ENCODE peak calls at places on chromosome 20, in four cellular contexts. S is hepatocyte, H is cardiac fibroblast, F is PC-3. X is an unnamed sample.
A peak's percentile ranks its signal among the peaks of the same experiment; 100 is the strongest.

GRCh38 chr20:46057856-46058655 is 29.0 kb downstream of the SLC12A5 start:
- DNase-seq in F (no peak), S (peak; percentile 68), H (peak; percentile 50), X (no peak)

GRCh38 chr20:11993886-11994466 is 76.3 kb downstream of the BTBD3 start:
- DNase-seq in S (no peak), F (no peak), H (no peak), X (no peak)

GRCh38 chr20:44738779-44739477 is 6.7 kb upstream of the KCNK15 start:
- DNase-seq in H (peak; percentile 80), F (peak; percentile 80), S (peak; percentile 78), X (no peak)

GRCh38 chr20:2984956-2985661 is 58.3 kb upstream of the GNRH2 start:
- DNase-seq in F (peak; percentile 46), H (peak; percentile 39), S (peak; percentile 9), X (no peak)

GRCh38 chr20:1524004-1524403 is 32.8 kb upstream of the SIRPB2 start:
- DNase-seq in F (peak; percentile 43), H (no peak), S (no peak), X (no peak)

GRCh38 chr20:57313230-57313629 is 16.4 kb upstream of the SPO11 start:
- DNase-seq in S (no peak), H (no peak), F (no peak), X (no peak)

GRCh38 chr20:59182401-59183044 is 18.9 kb downstream of the ZNF831 start:
- DNase-seq in S (no peak), F (no peak), H (no peak), X (no peak)

GRCh38 chr20:46330831-46331371 is 22.6 kb upstream of the CDH22 start:
- DNase-seq in S (no peak), H (no peak), F (no peak), X (no peak)

GRCh38 chr20:41453006-41453950 is 86.7 kb upstream of the EMILIN3 start:
- DNase-seq in F (no peak), S (no peak), H (no peak), X (no peak)

GRCh38 chr20:6765469-6766058 is 1.9 kb upstream of the BMP2 start:
- DNase-seq in F (peak; percentile 72), H (peak; percentile 85), S (peak; percentile 49), X (no peak)

GRCh38 chr20:11992426-11992825 is 74.7 kb downstream of the BTBD3 start:
- DNase-seq in S (no peak), F (no peak), H (no peak), X (no peak)

GRCh38 chr20:35120012-35120701 is 27.0 kb downstream of the EDEM2 start:
- DNase-seq in H (peak; percentile 95), F (no peak), S (no peak), X (no peak)

GRCh38 chr20:32325706-32326506 is 32.2 kb upstream of the ASXL1 start:
- DNase-seq in F (peak; percentile 96), S (peak; percentile 74), H (peak; percentile 52), X (no peak)

GRCh38 chr20:45969712-45970634 is 2.0 kb downstream of the ZNF335 start:
- DNase-seq in S (peak; percentile 70), H (peak; percentile 78), F (peak; percentile 78), X (no peak)

GRCh38 chr20:62523473-62524203 is 47.8 kb upstream of the GATA5 start:
- DNase-seq in H (no peak), S (peak; percentile 70), F (peak; percentile 67), X (no peak)

GRCh38 chr20:52601295-52601971 is 370.7 kb upstream of the TSHZ2 start:
- DNase-seq in F (no peak), S (no peak), H (no peak), X (no peak)

GRCh38 chr20:63246490-63247284 is 7.6 kb downstream of the NKAIN4 start:
- DNase-seq in F (peak; percentile 19), S (no peak), H (no peak), X (no peak)

GRCh38 chr20:13665709-13666108 is 27.0 kb upstream of the TASP1 start:
- DNase-seq in S (no peak), F (no peak), H (no peak), X (no peak)

GRCh38 chr20:62805365-62805710 is 703 bp downstream of the OGFR start:
- DNase-seq in S (peak; percentile 52), F (peak; percentile 20), H (no peak), X (no peak)

GRCh38 chr20:50379991-50380696 is 130.0 kb upstream of the PTPN1 start:
- DNase-seq in F (no peak), S (no peak), H (no peak), X (no peak)

GRCh38 chr20:16048881-16049280 is 524.4 kb downstream of the KIF16B start:
- DNase-seq in F (no peak), H (no peak), S (no peak), X (no peak)

GRCh38 chr20:62366370-62367135 is 559 bp downstream of the LAMA5 start:
- DNase-seq in F (peak; percentile 71), H (no peak), S (peak; percentile 83), X (no peak)

GRCh38 chr20:60851826-60852704 is 400.0 kb upstream of the CDH4 start:
- DNase-seq in S (peak; percentile 51), F (no peak), H (no peak), X (no peak)

GRCh38 chr20:53565254-53565653 is 28.4 kb downstream of the ZNF217 start:
- DNase-seq in H (no peak), F (no peak), S (no peak), X (no peak)

GRCh38 chr20:51366155-51366886 is 176.2 kb downstream of the NFATC2 start:
- DNase-seq in F (peak; percentile 94), S (peak; percentile 73), H (peak; percentile 96), X (no peak)

GRCh38 chr20:22805219-22805618 is 220.8 kb upstream of the FOXA2 start:
- DNase-seq in S (peak; percentile 80), F (peak; percentile 33), H (peak; percentile 94), X (no peak)

GRCh38 chr20:20664795-20665194 is 47.6 kb downstream of the RALGAPA2 start:
- DNase-seq in F (peak; percentile 56), H (peak; percentile 47), S (peak; percentile 36), X (no peak)

GRCh38 chr20:54649511-54649962 is 174.1 kb downstream of the DOK5 start:
- DNase-seq in S (peak; percentile 90), H (peak; percentile 84), F (peak; percentile 95), X (peak; percentile 24)

GRCh38 chr20:58131581-58132142 is 96.8 kb downstream of the ANKRD60 start:
- DNase-seq in S (no peak), F (peak; percentile 98), H (peak; percentile 64), X (no peak)

GRCh38 chr20:63421094-63421692 is 51.3 kb downstream of the KCNQ2 start:
- DNase-seq in F (no peak), S (no peak), H (no peak), X (no peak)

GRCh38 chr20:60238992-60239655 is 280.9 kb downstream of the CDH26 start:
- DNase-seq in H (no peak), S (no peak), F (no peak), X (no peak)

GRCh38 chr20:18712877-18713276 is 100.7 kb upstream of the SCP2D1 start:
- DNase-seq in H (no peak), S (no peak), F (no peak), X (no peak)
- TF ChIP-seq CTCF in H (no peak), S (no peak), F (no peak), X (no peak)

GRCh38 chr20:38894091-38894847 is 31.9 kb upstream of the FAM83D start:
- DNase-seq in S (no peak), H (no peak), F (no peak), X (no peak)
- TF ChIP-seq CTCF in S (no peak), H (no peak), F (no peak), X (no peak)

GRCh38 chr20:17648782-17649730 is 33.0 kb downstream of the RRBP1 start:
- DNase-seq in S (no peak), H (no peak), F (peak; percentile 18), X (no peak)
- TF ChIP-seq CTCF in S (peak; percentile 44), H (peak; percentile 38), F (peak; percentile 66), X (no peak)

GRCh38 chr20:10551732-10552724 is 116.9 kb downstream of the SLX4IP start:
- DNase-seq in S (no peak), H (no peak), F (no peak), X (no peak)
- TF ChIP-seq CTCF in S (no peak), H (no peak), F (no peak), X (no peak)

GRCh38 chr20:37244572-37244957 is 17.0 kb downstream of the GHRH start:
- DNase-seq in H (no peak), F (no peak), S (no peak), X (no peak)

GRCh38 chr20:37242503-37242902 is 19.1 kb downstream of the GHRH start:
- DNase-seq in S (no peak), F (no peak), H (no peak), X (no peak)

GRCh38 chr20:37243937-37244571 is 17.6 kb downstream of the GHRH start:
- DNase-seq in F (no peak), S (no peak), H (peak; percentile 39), X (no peak)

GRCh38 chr20:37245181-37245580 is 16.4 kb downstream of the GHRH start:
- DNase-seq in F (no peak), H (no peak), S (no peak), X (no peak)

DNA sequence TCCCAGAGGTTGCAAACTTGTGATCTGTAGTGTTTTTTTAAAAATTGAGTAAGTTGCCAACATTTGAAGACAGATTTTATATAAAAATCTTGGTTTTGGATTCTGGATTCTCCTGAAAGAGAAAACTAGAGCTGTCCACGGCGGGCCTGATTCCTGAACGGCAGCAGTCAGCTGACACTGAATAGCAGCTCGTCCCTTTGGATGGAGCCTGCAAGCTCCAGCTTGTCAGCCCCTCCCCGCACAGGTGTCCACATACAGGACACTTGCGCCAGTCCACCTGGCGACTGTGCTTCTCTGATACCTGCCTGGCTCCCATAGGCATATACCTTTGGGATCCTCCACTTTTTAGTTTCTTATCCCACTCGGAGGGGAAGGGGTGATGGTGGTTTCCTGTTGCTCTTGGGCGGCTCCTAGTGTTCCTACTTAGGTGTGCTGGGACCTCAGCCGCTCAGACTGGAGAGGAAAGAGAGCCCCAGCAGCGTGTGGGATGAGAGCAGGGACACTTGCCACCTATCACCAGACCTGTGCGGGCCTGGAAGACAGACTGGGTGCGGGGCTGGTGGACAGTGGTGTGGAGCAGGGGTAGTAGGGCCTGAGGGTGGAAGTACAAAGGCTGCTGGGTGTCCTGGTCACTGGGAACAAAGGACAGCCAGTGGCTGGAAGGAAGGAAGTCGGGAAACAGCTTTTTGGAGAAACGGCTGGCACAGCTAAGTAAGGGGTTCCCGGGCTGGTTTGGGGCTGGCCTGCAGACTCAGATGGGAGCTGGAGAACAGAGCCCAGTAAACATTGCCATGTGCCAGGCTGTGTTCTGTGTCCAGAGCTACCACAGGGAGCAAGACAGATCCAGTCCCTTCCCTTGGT is 18.3 kb downstream of the GHRH start:
- DNase-seq in H (no peak), F (no peak), S (no peak), X (no peak)
- TF ChIP-seq CTCF in H (peak; percentile 3), F (peak; percentile 32), S (no peak), X (no peak)

DNA sequence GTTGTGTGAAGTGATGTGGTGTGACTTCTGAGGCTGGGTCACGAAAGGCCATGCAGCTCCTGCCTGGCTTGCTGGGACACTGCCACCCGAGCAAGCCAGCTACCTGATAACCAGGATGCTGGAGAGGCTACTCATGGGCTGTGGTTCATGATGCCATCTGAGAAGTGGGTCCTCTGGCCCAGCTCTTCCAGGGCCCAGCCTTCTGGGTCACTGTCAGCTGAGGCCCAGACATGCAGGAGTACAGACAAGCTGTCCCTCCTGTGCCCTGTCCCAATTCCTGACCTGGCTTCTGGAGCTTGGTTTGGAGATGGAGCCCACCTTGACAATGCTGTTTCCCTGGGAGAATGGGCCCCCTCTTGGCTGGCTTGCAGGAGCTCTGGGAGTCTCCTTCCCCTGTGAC is 87.0 kb downstream of the DHX35 start:
- DNase-seq in H (no peak), F (no peak), S (no peak), X (no peak)
- TF ChIP-seq CTCF in H (no peak), F (no peak), S (no peak), X (no peak)

X was measured in activated B cell treated with CpG ODN at 0.5 μM for 24 hours.